ENCODE peak calls at places on chromosomes 2 and 18, in seven cellular contexts. G, A, J, Y, T, C and X are unnamed samples. For H3K4me1, the result is how much of the 10 kb centered on the place peaks cover.

GRCh38 chr2:69767034-69767433 is 25.1 kb downstream of the ANXA4 start:
- DNase-seq in G (no peak), A (no peak), J (no peak), Y (peak), T (no peak), C (no peak), X (no peak)

GRCh38 chr2:230974096-230974913 is 21.6 kb upstream of the SPATA3 start:
- DNase-seq in G (peak), A (peak), J (no peak), Y (peak), T (no peak), C (no peak), X (no peak)

GRCh38 chr2:45797451-45798230 is 146.2 kb downstream of the PRKCE start:
- DNase-seq in G (no peak), A (no peak), J (no peak), Y (peak), T (no peak), C (no peak), X (no peak)

GRCh38 chr2:237414056-237414661 is at the start of gene COL6A3:
- DNase-seq in G (no peak), A (no peak), J (no peak), Y (peak), T (peak), C (no peak), X (no peak)

GRCh38 chr18:8480506-8481328 is 128.5 kb upstream of the RAB12 start:
- DNase-seq in G (no peak), A (peak), J (peak), Y (peak), T (peak), C (peak), X (no peak)

GRCh38 chr2:225570000-225570399 is 170.5 kb downstream of the NYAP2 start:
- DNase-seq in G (no peak), A (no peak), J (no peak), Y (no peak), T (no peak), C (no peak), X (no peak)

GRCh38 chr2:1653137-1653789 is 91.1 kb downstream of the PXDN start:
- DNase-seq in G (no peak), A (no peak), J (no peak), Y (peak), T (peak), C (peak), X (peak)

GRCh38 chr2:8653485-8653884 is 28.4 kb upstream of the ID2 start:
- DNase-seq in G (no peak), A (peak), J (peak), Y (no peak), T (peak), C (no peak), X (no peak)

GRCh38 chr18:46155652-46156051 is 51.5 kb downstream of the HAUS1 start:
- DNase-seq in G (no peak), A (peak), J (no peak), Y (peak), T (no peak), C (no peak), X (no peak)

GRCh38 chr2:144275340-144275739 is 244.6 kb downstream of the ZEB2 start:
- DNase-seq in G (no peak), A (no peak), J (no peak), Y (no peak), T (no peak), C (no peak), X (no peak)

GRCh38 chr2:30252723-30253688 is 21.7 kb downstream of the LBH start:
- DNase-seq in G (no peak), A (no peak), J (no peak), Y (peak), T (no peak), C (peak), X (peak)

GRCh38 chr18:710418-711300 is 1.8 kb downstream of the ENOSF1 start:
- DNase-seq in G (no peak), A (no peak), J (no peak), Y (no peak), T (no peak), C (no peak), X (no peak)

GRCh38 chr2:33086400-33087015 is 139.8 kb downstream of the LTBP1 start:
- DNase-seq in G (no peak), A (no peak), J (peak), Y (peak), T (no peak), C (peak), X (no peak)
- TF ChIP-seq CTCF in G (no peak), A (no peak), J (peak), Y (no peak), T (no peak), C (no peak), X (no peak)

DNA sequence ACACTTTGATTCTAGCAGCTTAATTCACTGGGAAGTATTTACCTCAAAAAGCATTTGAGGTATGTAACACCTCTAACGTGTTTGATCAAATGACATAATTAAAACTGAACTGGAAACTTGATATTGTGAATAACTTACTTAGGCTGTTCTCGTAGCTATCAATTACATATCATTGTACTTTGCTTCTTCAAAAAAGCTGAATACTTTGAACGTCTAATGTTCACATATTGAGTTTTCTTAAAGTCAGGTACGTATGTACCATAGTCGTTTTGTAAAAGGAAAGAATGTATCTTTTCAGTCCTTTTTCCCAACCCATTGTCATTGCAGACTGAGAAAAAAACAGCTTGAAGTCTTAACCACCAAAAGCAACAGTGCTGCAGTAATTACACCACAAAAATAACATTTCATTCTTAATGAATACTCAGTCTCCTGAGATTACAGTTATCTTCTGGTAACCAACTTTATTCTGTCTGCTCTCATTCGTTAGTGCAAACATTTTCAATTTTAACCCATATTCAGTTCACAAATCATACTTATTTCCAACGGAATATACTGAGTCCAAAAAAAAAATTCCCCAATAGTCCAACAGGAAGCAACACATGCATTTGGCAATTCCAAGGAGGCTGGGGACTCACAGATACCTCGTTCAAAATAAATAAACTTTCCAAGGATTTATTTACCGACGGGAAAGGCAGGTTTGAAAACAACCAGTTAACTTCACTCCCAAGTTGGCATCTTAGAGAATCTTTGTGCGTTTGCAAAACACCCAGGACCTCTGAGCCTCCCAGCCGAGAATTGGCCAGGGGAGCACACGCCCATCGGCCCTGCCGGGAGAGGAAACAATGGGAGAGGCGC is 1.1 kb downstream of the CHN1 start:
- DNase-seq in G (no peak), A (no peak), J (no peak), Y (no peak), T (no peak), C (peak), X (no peak)
- H3K27ac ChIP-seq in G (peak), A (no peak), J (no peak), Y (no peak), T (peak), C (peak), X (no peak)

GRCh38 chr2:201232125-201232815 is 28.1 kb upstream of the CASP8 start:
- DNase-seq in G (peak), A (peak), J (peak), Y (peak), T (peak), C (peak), X (peak)

GRCh38 chr2:201237486-201238241 is 22.7 kb upstream of the CASP8 start:
- DNase-seq in G (no peak), A (no peak), J (no peak), Y (no peak), T (no peak), C (no peak), X (no peak)

GRCh38 chr2:201233192-201234166 is 26.9 kb upstream of the CASP8 start:
- DNase-seq in G (peak), A (peak), J (peak), Y (peak), T (peak), C (no peak), X (peak)

GRCh38 chr2:201235865-201236811 is 24.2 kb upstream of the CASP8 start:
- DNase-seq in G (peak), A (peak), J (peak), Y (peak), T (peak), C (peak), X (peak)

GRCh38 chr2:201234167-201235139 is 25.9 kb upstream of the CASP8 start:
- DNase-seq in G (peak), A (peak), J (peak), Y (peak), T (no peak), C (no peak), X (no peak)
- H3K4me1 ChIP-seq in G (under half), A (half or more), J (under half), Y (under half), T (under half), C (under half), X (half or more)

DNA sequence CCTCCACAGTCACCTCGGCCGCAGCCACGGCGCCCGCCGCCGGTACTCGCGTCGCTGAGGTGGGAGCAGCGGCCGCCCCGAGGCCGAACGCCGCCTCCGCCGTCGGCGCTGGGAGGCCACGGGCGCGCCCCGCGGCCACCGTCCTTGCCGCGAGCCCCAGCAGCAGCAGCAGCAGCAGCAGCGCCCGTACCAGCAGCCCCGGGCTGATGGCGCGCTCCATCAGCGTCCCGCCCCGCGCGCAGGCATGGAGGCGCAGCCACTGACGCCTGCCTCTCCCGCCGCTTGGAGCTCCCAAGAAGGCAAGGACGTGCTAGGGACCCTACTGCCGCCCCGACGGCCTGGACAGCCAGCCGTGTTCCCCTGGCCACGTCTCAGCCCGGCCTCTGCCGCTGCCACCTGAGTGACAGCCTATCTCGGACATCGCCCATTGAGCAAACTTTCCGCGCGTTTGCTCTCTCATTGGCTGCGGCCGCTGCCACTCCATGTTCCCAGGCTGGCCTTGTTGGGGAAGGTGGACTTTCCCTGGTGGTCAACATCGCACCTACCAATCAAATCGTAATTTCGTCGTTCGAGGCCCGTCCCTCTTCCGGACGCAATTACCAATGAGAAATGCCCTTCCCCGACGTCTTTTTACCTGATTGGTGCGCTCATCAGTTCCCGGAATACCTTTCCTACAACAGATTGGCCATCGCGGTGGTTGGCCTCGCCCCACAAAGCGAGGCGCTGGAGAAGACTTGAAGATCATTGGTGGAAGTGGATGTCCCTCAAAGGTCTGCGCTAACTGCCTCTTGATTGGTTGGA is at the start of gene EIF2AK3:
- DNase-seq in G (peak), A (peak), J (peak), Y (peak), T (peak), C (peak), X (peak)
- TF ChIP-seq CTCF in G (peak), A (no peak), J (no peak), Y (no peak), T (peak), C (no peak), X (peak)

GRCh38 chr2:37560863-37561614 is 110.4 kb downstream of the CDC42EP3 start:
- DNase-seq in G (no peak), A (no peak), J (no peak), Y (peak), T (no peak), C (no peak), X (no peak)
- H3K27ac ChIP-seq in G (no peak), A (no peak), J (no peak), Y (peak), T (no peak), C (peak), X (no peak)

GRCh38 chr2:234363647-234364294 is 133.1 kb downstream of the ARL4C start:
- DNase-seq in G (no peak), A (peak), J (no peak), Y (no peak), T (no peak), C (no peak), X (no peak)
- H3K4me1 ChIP-seq in G (under half), A (under half), J (under half), Y (under half), T (under half), C (under half), X (under half)